ENCODE peak calls at places on chromosomes 5 and 9, in seven cellular contexts. W, N, Q, V, M, R and H are unnamed samples.

GRCh38 chr5:162496080-162496808 is 428.7 kb downstream of the GABRG2 start:
- DNase-seq in W (no peak), N (no peak), Q (peak), V (no peak), M (no peak), R (no peak), H (no peak)

GRCh38 chr5:9544056-9544455 is 1.8 kb downstream of the SEMA5A start:
- DNase-seq in W (no peak), N (no peak), Q (no peak), V (no peak), M (no peak), R (no peak), H (no peak)

GRCh38 chr5:100889165-100889564 is 13.9 kb downstream of the ST8SIA4 start:
- DNase-seq in W (no peak), N (no peak), Q (peak), V (no peak), M (no peak), R (no peak), H (no peak)

GRCh38 chr9:88980732-88981336 is 10.4 kb upstream of the S1PR3 start:
- DNase-seq in W (no peak), N (no peak), Q (no peak), V (no peak), M (no peak), R (no peak), H (no peak)

GRCh38 chr5:479566-480319 is 36.8 kb downstream of the EXOC3 start:
- DNase-seq in W (no peak), N (no peak), Q (no peak), V (no peak), M (no peak), R (no peak), H (no peak)

GRCh38 chr9:73880101-73880500 is 617.0 kb upstream of the RORB start:
- DNase-seq in W (no peak), N (no peak), Q (no peak), V (peak), M (no peak), R (no peak), H (no peak)

GRCh38 chr5:78611161-78611605 is 37.4 kb downstream of the LHFPL2 start:
- DNase-seq in W (no peak), N (no peak), Q (no peak), V (no peak), M (no peak), R (no peak), H (no peak)

GRCh38 chr5:71471193-71471592 is 15.7 kb downstream of the BDP1 start:
- DNase-seq in W (peak), N (no peak), Q (no peak), V (no peak), M (no peak), R (no peak), H (no peak)

GRCh38 chr9:124506931-124507879 is at the start of gene NR5A1:
- DNase-seq in W (no peak), N (no peak), Q (no peak), V (no peak), M (no peak), R (no peak), H (no peak)

GRCh38 chr9:89436326-89436725 is 61.6 kb downstream of the SEMA4D start:
- DNase-seq in W (no peak), N (no peak), Q (no peak), V (no peak), M (no peak), R (no peak), H (no peak)

GRCh38 chr9:121771418-121771817 is 120.0 kb downstream of the DAB2IP start:
- DNase-seq in W (no peak), N (no peak), Q (no peak), V (no peak), M (no peak), R (no peak), H (no peak)

GRCh38 chr5:56737002-56737621 is 78.2 kb upstream of the MAP3K1 start:
- DNase-seq in W (peak), N (no peak), Q (no peak), V (no peak), M (no peak), R (no peak), H (no peak)

GRCh38 chr5:89292461-89292860 is 409.5 kb upstream of the MEF2C start:
- DNase-seq in W (no peak), N (no peak), Q (no peak), V (no peak), M (no peak), R (no peak), H (no peak)

GRCh38 chr9:96022445-96023031 is 147.0 kb downstream of the ERCC6L2 start:
- DNase-seq in W (no peak), N (no peak), Q (no peak), V (no peak), M (peak), R (peak), H (no peak)

GRCh38 chr5:104189909-104190308 is 627.3 kb upstream of the NUDT12 start:
- DNase-seq in W (peak), N (no peak), Q (no peak), V (peak), M (no peak), R (no peak), H (no peak)

GRCh38 chr9:120353501-120353900 is 226.5 kb downstream of the CDK5RAP2 start:
- DNase-seq in W (no peak), N (no peak), Q (no peak), V (no peak), M (no peak), R (no peak), H (no peak)

GRCh38 chr5:116922532-116922931 is 347.9 kb upstream of the SEMA6A start:
- DNase-seq in W (no peak), N (no peak), Q (peak), V (no peak), M (no peak), R (no peak), H (no peak)

GRCh38 chr5:67824852-67825251 is 390.7 kb upstream of the PIK3R1 start:
- DNase-seq in W (no peak), N (no peak), Q (no peak), V (no peak), M (no peak), R (no peak), H (no peak)

GRCh38 chr5:165196961-165197360 is 1691.5 kb downstream of the MAT2B start:
- DNase-seq in W (no peak), N (no peak), Q (no peak), V (no peak), M (no peak), R (no peak), H (no peak)

GRCh38 chr5:27474395-27474794 is 436.0 kb upstream of the CDH9 start:
- DNase-seq in W (peak), N (no peak), Q (no peak), V (no peak), M (no peak), R (no peak), H (no peak)

GRCh38 chr5:133370904-133371303 is 241.4 kb downstream of the FSTL4 start:
- DNase-seq in W (no peak), N (no peak), Q (no peak), V (no peak), M (no peak), R (no peak), H (no peak)

GRCh38 chr5:194603-195209 is 3.4 kb downstream of the LRRC14B start:
- DNase-seq in W (no peak), N (no peak), Q (no peak), V (no peak), M (no peak), R (no peak), H (no peak)

GRCh38 chr5:116358911-116359418 is 215.7 kb downstream of the SEMA6A start:
- DNase-seq in W (no peak), N (no peak), Q (peak), V (no peak), M (no peak), R (no peak), H (no peak)

GRCh38 chr9:128689293-128689770 is 310 bp downstream of the SET start:
- DNase-seq in W (no peak), N (peak), Q (no peak), V (no peak), M (no peak), R (no peak), H (no peak)

GRCh38 chr5:93307557-93307956 is 273.5 kb downstream of the NR2F1-AS1 start:
- DNase-seq in W (peak), N (no peak), Q (no peak), V (peak), M (no peak), R (no peak), H (no peak)

GRCh38 chr5:33408816-33409215 is 31.9 kb upstream of the TARS1 start:
- DNase-seq in W (no peak), N (no peak), Q (no peak), V (no peak), M (no peak), R (no peak), H (no peak)

GRCh38 chr5:107565791-107566536 is 104.8 kb downstream of the EFNA5 start:
- DNase-seq in W (no peak), N (no peak), Q (no peak), V (no peak), M (no peak), R (no peak), H (no peak)

GRCh38 chr9:99416007-99416406 is 193.9 kb downstream of the SEC61B start:
- DNase-seq in W (peak), N (no peak), Q (peak), V (peak), M (no peak), R (no peak), H (no peak)

GRCh38 chr9:135038826-135039225 is 48.6 kb upstream of the OLFM1 start:
- DNase-seq in W (no peak), N (no peak), Q (no peak), V (no peak), M (no peak), R (no peak), H (no peak)

GRCh38 chr5:76204713-76205112 is 121.5 kb downstream of the SV2C start:
- DNase-seq in W (peak), N (no peak), Q (no peak), V (no peak), M (no peak), R (no peak), H (no peak)

GRCh38 chr9:92295827-92296258 is 2.3 kb upstream of the IARS1 start:
- DNase-seq in W (peak), N (no peak), Q (peak), V (no peak), M (no peak), R (no peak), H (no peak)

GRCh38 chr5:3325206-3325605 is 270.4 kb upstream of the IRX1 start:
- DNase-seq in W (peak), N (no peak), Q (no peak), V (no peak), M (no peak), R (no peak), H (peak)

GRCh38 chr9:137031904-137032639 is at the start of gene FUT7:
- DNase-seq in W (no peak), N (peak), Q (peak), V (no peak), M (no peak), R (no peak), H (no peak)

GRCh38 chr5:140967226-140967893 is 1.1 kb downstream of the PCDHAC2 start:
- DNase-seq in W (no peak), N (no peak), Q (no peak), V (no peak), M (no peak), R (no peak), H (no peak)

GRCh38 chr5:96679293-96679692 is 17.1 kb downstream of the CAST start:
- DNase-seq in W (no peak), N (no peak), Q (no peak), V (no peak), M (no peak), R (no peak), H (no peak)

GRCh38 chr5:1648806-1649205 is 125.0 kb upstream of the LPCAT1 start:
- DNase-seq in W (no peak), N (no peak), Q (no peak), V (peak), M (no peak), R (no peak), H (no peak)

GRCh38 chr5:7518947-7519560 is 123.1 kb downstream of the ADCY2 start:
- DNase-seq in W (no peak), N (no peak), Q (no peak), V (no peak), M (no peak), R (no peak), H (no peak)